ENCODE peak calls at places on chromosomes 1 and 21, in four cellular contexts. One of them, this sample, is unnamed.

GRCh38 chr1:235063068-235063765 is 65.4 kb downstream of the TOMM20 start:
- DNase-seq in OCI-LY7: peak
- DNase-seq in lung: no peak
- DNase-seq in HFF-Myc: no peak
- DNase-seq in this sample: no peak

GRCh38 chr1:202976633-202977032 is 9.6 kb upstream of the CYB5R1 start:
- DNase-seq in OCI-LY7: no peak
- DNase-seq in lung: no peak
- DNase-seq in HFF-Myc: no peak
- DNase-seq in this sample: no peak

GRCh38 chr1:84250668-84251067 is 50.8 kb upstream of the SAMD13 start:
- DNase-seq in OCI-LY7: no peak
- DNase-seq in lung: no peak
- DNase-seq in HFF-Myc: no peak
- DNase-seq in this sample: no peak

GRCh38 chr1:119372493-119373086 is 4.0 kb downstream of the HAO2 start:
- DNase-seq in OCI-LY7: peak
- DNase-seq in lung: peak
- DNase-seq in HFF-Myc: no peak
- DNase-seq in this sample: no peak

GRCh38 chr1:8422439-8423133 is 104.7 kb downstream of the SLC45A1 start:
- DNase-seq in OCI-LY7: peak
- DNase-seq in lung: no peak
- DNase-seq in HFF-Myc: no peak
- DNase-seq in this sample: no peak

GRCh38 chr21:25373126-25374082 is 233.9 kb downstream of the MRPL39 start:
- DNase-seq in OCI-LY7: no peak
- DNase-seq in lung: no peak
- DNase-seq in HFF-Myc: no peak
- DNase-seq in this sample: no peak

GRCh38 chr1:234934611-234935033 is 194.0 kb downstream of the TOMM20 start:
- DNase-seq in OCI-LY7: no peak
- DNase-seq in lung: no peak
- DNase-seq in HFF-Myc: no peak
- DNase-seq in this sample: no peak

GRCh38 chr1:159923203-159924024 is 1.9 kb downstream of the TAGLN2 start:
- DNase-seq in OCI-LY7: peak
- DNase-seq in lung: peak
- DNase-seq in HFF-Myc: peak
- DNase-seq in this sample: peak

GRCh38 chr21:31397515-31397926 is 53.5 kb upstream of the TIAM1 start:
- DNase-seq in OCI-LY7: peak
- DNase-seq in lung: no peak
- DNase-seq in HFF-Myc: no peak
- DNase-seq in this sample: no peak

GRCh38 chr1:94382163-94382562 is 36.0 kb upstream of the ABCD3 start:
- DNase-seq in OCI-LY7: no peak
- DNase-seq in lung: peak
- DNase-seq in HFF-Myc: no peak
- DNase-seq in this sample: no peak

GRCh38 chr1:99723251-99723650 is 43.2 kb downstream of the FRRS1 start:
- DNase-seq in OCI-LY7: no peak
- DNase-seq in lung: no peak
- DNase-seq in HFF-Myc: no peak
- DNase-seq in this sample: no peak

GRCh38 chr1:94481473-94481933 is 60.1 kb downstream of the F3 start:
- DNase-seq in OCI-LY7: peak
- DNase-seq in lung: peak
- DNase-seq in HFF-Myc: peak
- DNase-seq in this sample: peak

GRCh38 chr1:2808831-2809605 is 7.5 kb upstream of the TTC34 start:
- DNase-seq in OCI-LY7: no peak
- DNase-seq in lung: no peak
- DNase-seq in HFF-Myc: no peak
- DNase-seq in this sample: no peak

GRCh38 chr1:168833801-168834224 is 104.8 kb upstream of the DPT start:
- DNase-seq in OCI-LY7: no peak
- DNase-seq in lung: no peak
- DNase-seq in HFF-Myc: no peak
- DNase-seq in this sample: no peak

GRCh38 chr1:55670331-55671082 is 455.3 kb upstream of the USP24 start:
- DNase-seq in OCI-LY7: no peak
- DNase-seq in lung: no peak
- DNase-seq in HFF-Myc: no peak
- DNase-seq in this sample: no peak

GRCh38 chr1:212930986-212931678 is 19.2 kb upstream of the VASH2 start:
- DNase-seq in OCI-LY7: no peak
- DNase-seq in lung: no peak
- DNase-seq in HFF-Myc: no peak
- DNase-seq in this sample: no peak

GRCh38 chr1:12477936-12478611 is 139.9 kb downstream of the DHRS3 start:
- DNase-seq in OCI-LY7: no peak
- DNase-seq in lung: peak
- DNase-seq in HFF-Myc: peak
- DNase-seq in this sample: peak

GRCh38 chr1:155873860-155874259 is 14.5 kb downstream of the SYT11 start:
- DNase-seq in OCI-LY7: no peak
- DNase-seq in lung: no peak
- DNase-seq in HFF-Myc: peak
- DNase-seq in this sample: peak

GRCh38 chr1:51733793-51734522 is 117.1 kb downstream of the OSBPL9 start:
- DNase-seq in OCI-LY7: no peak
- DNase-seq in lung: no peak
- DNase-seq in HFF-Myc: no peak
- DNase-seq in this sample: no peak

GRCh38 chr21:42003051-42003461 is 7.1 kb downstream of the ZBTB21 start:
- DNase-seq in OCI-LY7: no peak
- DNase-seq in lung: no peak
- DNase-seq in HFF-Myc: no peak
- DNase-seq in this sample: no peak

GRCh38 chr1:7378346-7379130 is 392.6 kb upstream of the VAMP3 start:
- DNase-seq in OCI-LY7: no peak
- DNase-seq in lung: no peak
- DNase-seq in HFF-Myc: no peak
- DNase-seq in this sample: no peak

GRCh38 chr1:1470626-1471388 is 758 bp upstream of the ATAD3B start:
- DNase-seq in OCI-LY7: peak
- DNase-seq in lung: no peak
- DNase-seq in HFF-Myc: no peak
- DNase-seq in this sample: no peak

GRCh38 chr1:116478621-116479020 is 92.2 kb downstream of the CD58 start:
- DNase-seq in OCI-LY7: no peak
- DNase-seq in lung: no peak
- DNase-seq in HFF-Myc: no peak
- DNase-seq in this sample: no peak

GRCh38 chr21:42426876-42427480 is 23.3 kb downstream of the UBASH3A start:
- DNase-seq in OCI-LY7: no peak
- DNase-seq in lung: no peak
- DNase-seq in HFF-Myc: no peak
- DNase-seq in this sample: no peak

GRCh38 chr1:64396817-64397216 is 73.1 kb upstream of the CACHD1 start:
- DNase-seq in OCI-LY7: no peak
- DNase-seq in lung: no peak
- DNase-seq in HFF-Myc: no peak
- DNase-seq in this sample: no peak

GRCh38 chr1:78155121-78155520 is 109.4 kb downstream of the GIPC2 start:
- DNase-seq in OCI-LY7: no peak
- DNase-seq in lung: no peak
- DNase-seq in HFF-Myc: no peak
- DNase-seq in this sample: no peak

GRCh38 chr21:16085436-16085835 is 355.7 kb downstream of the USP25 start:
- DNase-seq in OCI-LY7: no peak
- DNase-seq in lung: no peak
- DNase-seq in HFF-Myc: no peak
- DNase-seq in this sample: no peak

GRCh38 chr1:115710859-115711624 is 57.5 kb downstream of the CASQ2 start:
- DNase-seq in OCI-LY7: no peak
- DNase-seq in lung: no peak
- DNase-seq in HFF-Myc: no peak
- DNase-seq in this sample: no peak

GRCh38 chr1:212152308-212152693 is 116.8 kb downstream of the DTL start:
- DNase-seq in OCI-LY7: no peak
- DNase-seq in lung: no peak
- DNase-seq in HFF-Myc: no peak
- DNase-seq in this sample: no peak

GRCh38 chr1:6385673-6386191 is 7.8 kb downstream of the ACOT7 start:
- DNase-seq in OCI-LY7: no peak
- DNase-seq in lung: peak
- DNase-seq in HFF-Myc: peak
- DNase-seq in this sample: peak

GRCh38 chr1:101992816-101993575 is 3.7 kb downstream of the OLFM3 start:
- DNase-seq in OCI-LY7: no peak
- DNase-seq in lung: no peak
- DNase-seq in HFF-Myc: no peak
- DNase-seq in this sample: no peak

GRCh38 chr1:30693820-30694219 is 29.6 kb downstream of the MATN1 start:
- DNase-seq in OCI-LY7: no peak
- DNase-seq in lung: no peak
- DNase-seq in HFF-Myc: no peak
- DNase-seq in this sample: no peak

GRCh38 chr1:229643996-229644748 is 18.1 kb downstream of the URB2 start:
- DNase-seq in OCI-LY7: peak
- DNase-seq in lung: no peak
- DNase-seq in HFF-Myc: no peak
- DNase-seq in this sample: no peak

GRCh38 chr1:44620072-44620471 is 54.2 kb downstream of the TMEM53 start:
- DNase-seq in OCI-LY7: no peak
- DNase-seq in lung: no peak
- DNase-seq in HFF-Myc: no peak
- DNase-seq in this sample: no peak
- TF ChIP-seq CTCF in OCI-LY7: no peak
- TF ChIP-seq CTCF in lung: no peak
- TF ChIP-seq CTCF in HFF-Myc: no peak
- TF ChIP-seq CTCF in this sample: no peak

DNA sequence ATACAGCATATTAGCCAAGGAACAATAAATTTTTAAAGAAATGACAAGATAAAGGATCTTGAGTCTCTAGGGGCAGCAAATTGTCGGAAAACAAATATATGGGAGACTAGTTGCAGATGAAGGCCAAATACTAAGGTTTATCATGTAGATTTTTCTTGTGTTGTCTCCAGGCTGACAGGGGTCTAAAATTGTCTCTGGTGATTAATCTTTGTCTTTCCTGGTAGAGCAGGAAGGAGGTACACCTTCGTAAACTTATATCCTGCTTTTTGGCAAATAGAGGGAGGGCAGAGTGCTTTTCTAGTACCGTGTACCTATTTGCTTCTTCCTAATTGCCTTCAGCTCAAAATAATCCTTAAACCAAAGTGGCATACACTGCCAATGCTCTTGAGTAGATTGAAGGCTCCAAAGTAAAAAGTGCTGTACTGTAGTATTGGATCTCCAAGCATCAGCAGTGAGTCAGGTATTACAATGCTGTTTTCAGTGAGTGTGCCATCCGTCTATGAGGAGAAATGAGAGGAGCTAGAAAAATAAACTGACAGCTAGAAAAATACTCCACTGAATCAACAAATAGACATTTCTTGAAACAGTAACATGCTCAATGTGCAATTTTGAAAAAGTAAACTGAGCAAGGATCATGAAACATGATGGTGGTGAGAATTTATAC is 1.8 kb upstream of the LEPR start:
- DNase-seq in OCI-LY7: no peak
- DNase-seq in lung: no peak
- DNase-seq in HFF-Myc: no peak
- DNase-seq in this sample: no peak
- H3K4me3 ChIP-seq in OCI-LY7: no peak
- H3K4me3 ChIP-seq in lung: no peak
- H3K4me3 ChIP-seq in HFF-Myc: no peak
- H3K4me3 ChIP-seq in this sample: no peak

DNA sequence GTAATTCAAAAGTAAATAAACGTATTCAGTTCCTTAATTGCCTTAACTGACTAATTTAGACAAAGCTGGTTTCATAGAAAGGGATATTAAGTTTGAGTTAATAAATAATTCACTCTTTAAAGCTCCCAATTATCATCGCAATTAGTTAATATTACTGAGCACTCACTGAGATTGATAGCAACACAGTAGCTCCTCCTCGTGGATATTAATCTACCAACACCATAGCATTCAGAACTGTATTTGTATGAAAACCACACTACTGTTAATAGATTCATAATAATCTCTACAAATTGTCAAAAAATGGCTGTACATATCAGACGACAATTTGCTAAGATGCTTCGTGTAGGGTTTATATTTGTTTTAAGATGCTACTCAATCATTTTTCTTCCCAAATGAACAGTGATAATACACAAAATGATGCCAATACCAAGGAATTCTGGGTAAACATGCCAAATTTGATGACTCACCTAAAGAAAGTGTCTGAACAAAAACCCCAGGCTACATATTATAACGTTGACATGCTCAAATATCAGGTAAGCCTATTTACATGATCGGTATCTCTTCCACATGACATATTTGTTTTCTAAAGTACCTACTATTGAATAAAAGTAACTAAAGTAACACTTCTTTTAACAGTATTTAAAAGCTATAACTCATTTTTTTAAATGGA is 18.8 kb upstream of the DYNLT5 start:
- DNase-seq in OCI-LY7: peak
- DNase-seq in lung: no peak
- DNase-seq in HFF-Myc: no peak
- DNase-seq in this sample: peak
- TF ChIP-seq CTCF in OCI-LY7: peak
- TF ChIP-seq CTCF in lung: no peak
- TF ChIP-seq CTCF in HFF-Myc: no peak
- TF ChIP-seq CTCF in this sample: no peak

DNA sequence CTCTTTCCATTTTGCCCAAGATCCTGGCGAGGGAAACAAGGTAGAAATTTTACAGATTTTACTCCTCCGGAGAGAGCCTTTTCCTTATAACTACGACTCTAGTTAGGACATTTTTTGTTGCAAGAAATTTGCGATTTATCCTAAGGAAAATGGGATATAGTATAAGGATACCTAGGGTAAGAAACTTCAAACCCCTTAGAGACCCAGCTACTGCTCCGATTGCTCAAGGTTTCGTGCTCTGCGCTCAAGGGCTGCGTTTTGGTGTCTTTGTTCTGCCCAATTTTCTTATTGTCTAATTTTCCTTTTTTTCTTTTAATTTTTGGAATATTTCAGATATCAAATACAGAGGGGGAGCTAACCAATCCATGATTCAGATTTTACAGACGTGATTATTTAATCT is 1.5 kb downstream of the TTC3 start:
- DNase-seq in OCI-LY7: no peak
- DNase-seq in lung: no peak
- DNase-seq in HFF-Myc: no peak
- DNase-seq in this sample: no peak
- H3K4me3 ChIP-seq in OCI-LY7: peak
- H3K4me3 ChIP-seq in lung: no peak
- H3K4me3 ChIP-seq in HFF-Myc: peak
- H3K4me3 ChIP-seq in this sample: peak

GRCh38 chr1:228060458-228061190 is 21.9 kb upstream of the ARF1 start:
- DNase-seq in OCI-LY7: no peak
- DNase-seq in lung: no peak
- DNase-seq in HFF-Myc: no peak
- DNase-seq in this sample: no peak
- TF ChIP-seq CTCF in OCI-LY7: no peak
- TF ChIP-seq CTCF in lung: no peak
- TF ChIP-seq CTCF in HFF-Myc: no peak
- TF ChIP-seq CTCF in this sample: no peak

GRCh38 chr1:117567976-117568375 is 37.9 kb upstream of the TENT5C start:
- DNase-seq in OCI-LY7: no peak
- DNase-seq in lung: no peak
- DNase-seq in HFF-Myc: no peak
- DNase-seq in this sample: no peak
- H3K4me3 ChIP-seq in OCI-LY7: no peak
- H3K4me3 ChIP-seq in lung: no peak
- H3K4me3 ChIP-seq in HFF-Myc: no peak
- H3K4me3 ChIP-seq in this sample: no peak

This sample was measured in astrocyte of the cerebellum.